ENCODE peak calls at places on chromosomes 1 and 21, in five cellular contexts. One of them, this sample, is unnamed.

GRCh38 chr1:67557731-67558448 is 127.1 kb upstream of the GADD45A start:
- DNase-seq in left lung: no peak
- DNase-seq in tibial artery: no peak
- DNase-seq in GM23248: no peak
- DNase-seq in tibial nerve: no peak
- DNase-seq in this sample: no peak

GRCh38 chr1:22126531-22126930 is 16.4 kb downstream of the WNT4 start:
- DNase-seq in left lung: peak; percentile 60
- DNase-seq in tibial artery: no peak
- DNase-seq in GM23248: no peak
- DNase-seq in tibial nerve: no peak
- DNase-seq in this sample: no peak

GRCh38 chr21:42406846-42407245 is 3.1 kb downstream of the UBASH3A start:
- DNase-seq in left lung: no peak
- DNase-seq in tibial artery: no peak
- DNase-seq in GM23248: no peak
- DNase-seq in tibial nerve: no peak
- DNase-seq in this sample: no peak

GRCh38 chr1:84365225-84366221 is 32.8 kb upstream of the DNASE2B start:
- DNase-seq in left lung: peak; percentile 58
- DNase-seq in tibial artery: no peak
- DNase-seq in GM23248: peak; percentile 95
- DNase-seq in tibial nerve: no peak
- DNase-seq in this sample: no peak

GRCh38 chr1:30327370-30328099 is 395.9 kb downstream of the MATN1 start:
- DNase-seq in left lung: peak; percentile 25
- DNase-seq in tibial artery: peak; percentile 21
- DNase-seq in GM23248: no peak
- DNase-seq in tibial nerve: no peak
- DNase-seq in this sample: no peak

GRCh38 chr1:111032295-111032897 is 68.7 kb upstream of the LRIF1 start:
- DNase-seq in left lung: no peak
- DNase-seq in tibial artery: no peak
- DNase-seq in GM23248: peak; percentile 35
- DNase-seq in tibial nerve: peak; percentile 47
- DNase-seq in this sample: no peak

GRCh38 chr1:210496063-210496462 is 167.4 kb downstream of the HHAT start:
- DNase-seq in left lung: no peak
- DNase-seq in tibial artery: no peak
- DNase-seq in GM23248: peak; percentile 84
- DNase-seq in tibial nerve: no peak
- DNase-seq in this sample: no peak

GRCh38 chr1:19342077-19342775 is 30.1 kb downstream of the SLC66A1 start:
- DNase-seq in left lung: no peak
- DNase-seq in tibial artery: peak; percentile 65
- DNase-seq in GM23248: no peak
- DNase-seq in tibial nerve: peak; percentile 40
- DNase-seq in this sample: no peak

GRCh38 chr1:245301162-245301580 is 146.4 kb downstream of the KIF26B start:
- DNase-seq in left lung: no peak
- DNase-seq in tibial artery: no peak
- DNase-seq in GM23248: peak; percentile 55
- DNase-seq in tibial nerve: no peak
- DNase-seq in this sample: no peak

GRCh38 chr1:163163861-163164582 is 38.7 kb downstream of the RGS5 start:
- DNase-seq in left lung: no peak
- DNase-seq in tibial artery: no peak
- DNase-seq in GM23248: peak; percentile 34
- DNase-seq in tibial nerve: no peak
- DNase-seq in this sample: no peak

GRCh38 chr1:23790696-23791433 is at the start of gene LYPLA2:
- DNase-seq in left lung: peak; percentile 99
- DNase-seq in tibial artery: peak; percentile 96
- DNase-seq in GM23248: peak; percentile 98
- DNase-seq in tibial nerve: peak; percentile 92
- DNase-seq in this sample: peak; percentile 84

GRCh38 chr1:23304140-23304620 is 39.9 kb downstream of the HNRNPR start:
- DNase-seq in left lung: no peak
- DNase-seq in tibial artery: no peak
- DNase-seq in GM23248: no peak
- DNase-seq in tibial nerve: no peak
- DNase-seq in this sample: no peak

GRCh38 chr1:168135982-168136708 is 585 bp downstream of the GPR161 start:
- DNase-seq in left lung: peak; percentile 76
- DNase-seq in tibial artery: peak; percentile 69
- DNase-seq in GM23248: peak; percentile 62
- DNase-seq in tibial nerve: no peak
- DNase-seq in this sample: no peak

GRCh38 chr1:206786212-206786886 is 14.1 kb upstream of the IL10 start:
- DNase-seq in left lung: no peak
- DNase-seq in tibial artery: no peak
- DNase-seq in GM23248: no peak
- DNase-seq in tibial nerve: no peak
- DNase-seq in this sample: no peak

GRCh38 chr1:100443739-100444571 is 91.6 kb downstream of the CDC14A start:
- DNase-seq in left lung: no peak
- DNase-seq in tibial artery: no peak
- DNase-seq in GM23248: peak; percentile 9
- DNase-seq in tibial nerve: no peak
- DNase-seq in this sample: no peak

GRCh38 chr1:72848997-72849396 is 566.7 kb upstream of the NEGR1 start:
- DNase-seq in left lung: no peak
- DNase-seq in tibial artery: no peak
- DNase-seq in GM23248: no peak
- DNase-seq in tibial nerve: no peak
- DNase-seq in this sample: no peak

GRCh38 chr1:157691285-157691920 is 9.2 kb downstream of the FCRL3 start:
- DNase-seq in left lung: no peak
- DNase-seq in tibial artery: no peak
- DNase-seq in GM23248: peak; percentile 66
- DNase-seq in tibial nerve: no peak
- DNase-seq in this sample: no peak

GRCh38 chr1:58621375-58621774 is 44.3 kb upstream of the TACSTD2 start:
- DNase-seq in left lung: no peak
- DNase-seq in tibial artery: no peak
- DNase-seq in GM23248: no peak
- DNase-seq in tibial nerve: no peak
- DNase-seq in this sample: no peak

GRCh38 chr1:11068556-11069232 is 8.9 kb upstream of the SRM start:
- DNase-seq in left lung: no peak
- DNase-seq in tibial artery: peak; percentile 48
- DNase-seq in GM23248: no peak
- DNase-seq in tibial nerve: no peak
- DNase-seq in this sample: no peak

GRCh38 chr21:46063734-46064680 is 33.9 kb upstream of the COL6A2 start:
- DNase-seq in left lung: peak; percentile 39
- DNase-seq in tibial artery: peak; percentile 66
- DNase-seq in GM23248: no peak
- DNase-seq in tibial nerve: no peak
- DNase-seq in this sample: no peak

DNA sequence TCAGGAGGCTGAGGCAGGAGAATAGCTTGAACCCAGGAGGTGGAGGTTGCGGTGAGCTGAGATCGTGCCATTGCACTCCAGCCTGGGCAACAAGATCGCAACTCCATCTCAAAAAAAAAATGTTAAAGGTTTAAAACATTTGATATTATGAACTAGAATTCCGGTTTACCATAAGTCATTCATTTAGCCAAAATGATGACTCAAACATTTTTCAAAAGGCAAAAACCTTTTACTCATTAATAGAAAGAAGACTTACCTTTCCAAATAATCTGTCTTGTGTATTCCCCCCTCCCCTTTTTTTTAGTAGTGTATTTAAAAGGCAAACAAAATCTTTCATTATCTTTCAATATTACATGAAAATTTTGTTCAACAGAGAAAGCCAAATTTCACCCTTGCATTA is 8.2 kb upstream of the MRPL55 start:
- DNase-seq in left lung: no peak
- DNase-seq in tibial artery: no peak
- DNase-seq in GM23248: no peak
- DNase-seq in tibial nerve: no peak
- DNase-seq in this sample: no peak
- H3K9me3 ChIP-seq in left lung: no peaks in the 10 kb centered on the region
- H3K9me3 ChIP-seq in tibial artery: no peaks in the 10 kb centered on the region
- H3K9me3 ChIP-seq in GM23248: no peaks in the 10 kb centered on the region
- H3K9me3 ChIP-seq in tibial nerve: no peaks in the 10 kb centered on the region
- H3K9me3 ChIP-seq in this sample: no peaks in the 10 kb centered on the region

DNA sequence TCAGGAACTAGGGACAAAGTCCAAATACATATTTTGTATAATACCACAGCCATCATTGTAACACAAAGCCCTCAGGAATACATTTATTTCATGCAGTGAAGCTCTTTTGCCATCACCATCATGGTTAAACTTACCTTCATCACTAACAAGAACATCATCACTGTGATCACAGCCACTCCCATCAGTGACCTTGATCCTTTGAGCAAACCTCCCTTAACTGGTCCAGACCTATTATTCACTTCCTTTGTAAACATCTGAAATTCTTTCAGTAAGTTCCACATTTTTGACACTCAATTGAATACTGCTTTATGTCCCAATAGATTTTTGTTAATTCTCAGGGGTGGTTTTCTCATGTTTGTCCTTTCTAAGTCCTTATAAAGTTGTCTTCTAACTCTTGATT is 16.2 kb upstream of the KPRP start:
- DNase-seq in left lung: no peak
- DNase-seq in tibial artery: no peak
- DNase-seq in GM23248: peak; percentile 41
- DNase-seq in tibial nerve: no peak
- DNase-seq in this sample: no peak
- H3K9me3 ChIP-seq in left lung: no peaks in the 10 kb centered on the region
- H3K9me3 ChIP-seq in tibial artery: no peaks in the 10 kb centered on the region
- H3K9me3 ChIP-seq in GM23248: no peaks in the 10 kb centered on the region
- H3K9me3 ChIP-seq in tibial nerve: no peaks in the 10 kb centered on the region
- H3K9me3 ChIP-seq in this sample: no peaks in the 10 kb centered on the region

GRCh38 chr1:3931310-3931700 is 31.2 kb upstream of the C1orf174 start:
- DNase-seq in left lung: no peak
- DNase-seq in tibial artery: no peak
- DNase-seq in GM23248: no peak
- DNase-seq in tibial nerve: no peak
- DNase-seq in this sample: no peak
- H3K9me3 ChIP-seq in left lung: peaks cover 6% of the 10 kb centered on the region
- H3K9me3 ChIP-seq in tibial artery: peaks cover 2% of the 10 kb centered on the region
- H3K9me3 ChIP-seq in GM23248: peaks cover 5% of the 10 kb centered on the region
- H3K9me3 ChIP-seq in tibial nerve: no peaks in the 10 kb centered on the region
- H3K9me3 ChIP-seq in this sample: no peaks in the 10 kb centered on the region

GRCh38 chr1:248704556-248704955 is 2.0 kb upstream of the OR14I1 start:
- DNase-seq in left lung: no peak
- DNase-seq in tibial artery: no peak
- DNase-seq in GM23248: no peak
- DNase-seq in tibial nerve: no peak
- DNase-seq in this sample: no peak
- H3K9me3 ChIP-seq in left lung: no peaks in the 10 kb centered on the region
- H3K9me3 ChIP-seq in tibial artery: no peaks in the 10 kb centered on the region
- H3K9me3 ChIP-seq in GM23248: no peaks in the 10 kb centered on the region
- H3K9me3 ChIP-seq in tibial nerve: no peaks in the 10 kb centered on the region
- H3K9me3 ChIP-seq in this sample: no peaks in the 10 kb centered on the region

GRCh38 chr1:46769028-46769740 is 29.7 kb upstream of the CYP4B1 start:
- DNase-seq in left lung: no peak
- DNase-seq in tibial artery: no peak
- DNase-seq in GM23248: no peak
- DNase-seq in tibial nerve: no peak
- DNase-seq in this sample: no peak

GRCh38 chr1:46764406-46764805 is 34.4 kb upstream of the CYP4B1 start:
- DNase-seq in left lung: no peak
- DNase-seq in tibial artery: no peak
- DNase-seq in GM23248: no peak
- DNase-seq in tibial nerve: no peak
- DNase-seq in this sample: no peak

GRCh38 chr1:46770541-46770940 is 28.3 kb upstream of the CYP4B1 start:
- DNase-seq in left lung: no peak
- DNase-seq in tibial artery: no peak
- DNase-seq in GM23248: no peak
- DNase-seq in tibial nerve: no peak
- DNase-seq in this sample: no peak

GRCh38 chr1:46767649-46768282 is 31.1 kb upstream of the CYP4B1 start:
- DNase-seq in left lung: no peak
- DNase-seq in tibial artery: no peak
- DNase-seq in GM23248: no peak
- DNase-seq in tibial nerve: no peak
- DNase-seq in this sample: no peak

GRCh38 chr1:46768445-46768844 is 30.4 kb upstream of the CYP4B1 start:
- DNase-seq in left lung: no peak
- DNase-seq in tibial artery: no peak
- DNase-seq in GM23248: no peak
- DNase-seq in tibial nerve: no peak
- DNase-seq in this sample: no peak
- H3K9me3 ChIP-seq in left lung: peaks cover 42% of the 10 kb centered on the region
- H3K9me3 ChIP-seq in tibial artery: peaks cover 24% of the 10 kb centered on the region
- H3K9me3 ChIP-seq in GM23248: no peaks in the 10 kb centered on the region
- H3K9me3 ChIP-seq in tibial nerve: no peaks in the 10 kb centered on the region
- H3K9me3 ChIP-seq in this sample: peaks cover 11% of the 10 kb centered on the region

GRCh38 chr21:23542097-23542496 is 2065.2 kb downstream of the MRPL39 start:
- DNase-seq in left lung: no peak
- DNase-seq in tibial artery: no peak
- DNase-seq in GM23248: no peak
- DNase-seq in tibial nerve: no peak
- DNase-seq in this sample: no peak
- H3K9me3 ChIP-seq in left lung: peaks cover 2% of the 10 kb centered on the region
- H3K9me3 ChIP-seq in tibial artery: no peaks in the 10 kb centered on the region
- H3K9me3 ChIP-seq in GM23248: no peaks in the 10 kb centered on the region
- H3K9me3 ChIP-seq in tibial nerve: no peaks in the 10 kb centered on the region
- H3K9me3 ChIP-seq in this sample: no peaks in the 10 kb centered on the region

GRCh38 chr1:4394366-4394765 is 260.0 kb upstream of the AJAP1 start:
- DNase-seq in left lung: no peak
- DNase-seq in tibial artery: no peak
- DNase-seq in GM23248: no peak
- DNase-seq in tibial nerve: no peak
- DNase-seq in this sample: no peak

GRCh38 chr1:4395676-4396075 is 258.7 kb upstream of the AJAP1 start:
- DNase-seq in left lung: no peak
- DNase-seq in tibial artery: no peak
- DNase-seq in GM23248: no peak
- DNase-seq in tibial nerve: no peak
- DNase-seq in this sample: no peak

GRCh38 chr1:4396571-4396970 is 257.8 kb upstream of the AJAP1 start:
- DNase-seq in left lung: no peak
- DNase-seq in tibial artery: no peak
- DNase-seq in GM23248: no peak
- DNase-seq in tibial nerve: no peak
- DNase-seq in this sample: no peak

GRCh38 chr1:4397196-4397595 is 257.2 kb upstream of the AJAP1 start:
- DNase-seq in left lung: no peak
- DNase-seq in tibial artery: no peak
- DNase-seq in GM23248: no peak
- DNase-seq in tibial nerve: no peak
- DNase-seq in this sample: no peak

GRCh38 chr1:4395158-4395557 is 259.3 kb upstream of the AJAP1 start:
- DNase-seq in left lung: no peak
- DNase-seq in tibial artery: no peak
- DNase-seq in GM23248: no peak
- DNase-seq in tibial nerve: no peak
- DNase-seq in this sample: no peak
- H3K9me3 ChIP-seq in left lung: peaks cover 22% of the 10 kb centered on the region
- H3K9me3 ChIP-seq in tibial artery: peaks cover 9% of the 10 kb centered on the region
- H3K9me3 ChIP-seq in GM23248: no peaks in the 10 kb centered on the region
- H3K9me3 ChIP-seq in tibial nerve: no peaks in the 10 kb centered on the region
- H3K9me3 ChIP-seq in this sample: no peaks in the 10 kb centered on the region

This sample was measured in effector memory CD4-positive, alpha-beta T cell.